ENCODE peak calls at places on chromosomes 16 and 17, in six cellular contexts. M is activated B cell treated with CpG ODN at 0.5 μM for 24 hours, F is uterus, X is adrenal gland, O is BJ, K is GM12865. J is an unnamed sample.

GRCh38 chr17:78862073-78863023 is 21.7 kb upstream of the USP36 start:
- DNase-seq in M (no peak), F (peak), X (peak), O (peak), K (no peak), J (no peak)

GRCh38 chr17:50696365-50696879 is 11.3 kb downstream of the ANKRD40 start:
- DNase-seq in M (no peak), F (no peak), X (no peak), O (no peak), K (peak), J (no peak)

GRCh38 chr17:5769936-5770335 is 185.6 kb upstream of the NLRP1 start:
- DNase-seq in M (no peak), F (no peak), X (no peak), O (no peak), K (no peak), J (no peak)

GRCh38 chr16:16828913-16829398 is 450.0 kb downstream of the NPIPA7 start:
- DNase-seq in M (no peak), F (no peak), X (no peak), O (no peak), K (no peak), J (no peak)

GRCh38 chr17:49890077-49890821 is 42.4 kb upstream of the TAC4 start:
- DNase-seq in M (no peak), F (peak), X (no peak), O (no peak), K (no peak), J (no peak)

GRCh38 chr17:80758793-80759673 is 214.4 kb downstream of the RPTOR start:
- DNase-seq in M (no peak), F (peak), X (no peak), O (no peak), K (no peak), J (peak)

GRCh38 chr17:81733507-81734404 is 21.7 kb downstream of the SLC25A10 start:
- DNase-seq in M (peak), F (peak), X (peak), O (no peak), K (peak), J (peak)

GRCh38 chr17:77836557-77837041 is 121.9 kb upstream of the TNRC6C start:
- DNase-seq in M (no peak), F (no peak), X (no peak), O (no peak), K (no peak), J (no peak)

GRCh38 chr16:70151391-70151790 is 22.2 kb upstream of the CLEC18C start:
- DNase-seq in M (no peak), F (no peak), X (no peak), O (no peak), K (no peak), J (no peak)

GRCh38 chr16:19704321-19705130 is 13.5 kb downstream of the KNOP1 start:
- DNase-seq in M (no peak), F (no peak), X (peak), O (no peak), K (no peak), J (no peak)

GRCh38 chr17:74235040-74235581 is 21.7 kb downstream of the TTYH2 start:
- DNase-seq in M (no peak), F (no peak), X (no peak), O (no peak), K (peak), J (no peak)

GRCh38 chr16:17387226-17387625 is 83.5 kb downstream of the XYLT1 start:
- DNase-seq in M (no peak), F (no peak), X (no peak), O (no peak), K (no peak), J (no peak)

GRCh38 chr17:39981207-39982068 is 831 bp downstream of the PSMD3 start:
- DNase-seq in M (no peak), F (no peak), X (no peak), O (no peak), K (peak), J (no peak)

GRCh38 chr17:16304832-16305231 is 48.4 kb downstream of the CENPV start:
- DNase-seq in M (no peak), F (no peak), X (no peak), O (no peak), K (peak), J (no peak)

GRCh38 chr17:82037113-82037888 is at the start of gene DCXR:
- DNase-seq in M (peak), F (peak), X (peak), O (peak), K (peak), J (peak)

GRCh38 chr16:78128920-78129319 is 29.5 kb downstream of the WWOX start:
- DNase-seq in M (no peak), F (no peak), X (no peak), O (no peak), K (no peak), J (no peak)

GRCh38 chr17:17440938-17441730 is 35.7 kb upstream of the MED9 start:
- DNase-seq in M (no peak), F (no peak), X (no peak), O (no peak), K (no peak), J (no peak)

GRCh38 chr16:30948956-30949654 is at the start of gene ORAI3:
- DNase-seq in M (peak), F (peak), X (peak), O (no peak), K (peak), J (no peak)

GRCh38 chr17:53722407-53722806 is 100.3 kb upstream of the KIF2B start:
- DNase-seq in M (no peak), F (no peak), X (no peak), O (peak), K (no peak), J (no peak)

GRCh38 chr17:3558603-3559269 is 1.1 kb upstream of the TRPV3 start:
- DNase-seq in M (peak), F (no peak), X (no peak), O (no peak), K (peak), J (no peak)

GRCh38 chr16:1299012-1299867 is 10.2 kb upstream of the UBE2I start:
- DNase-seq in M (no peak), F (no peak), X (peak), O (no peak), K (no peak), J (no peak)

GRCh38 chr17:58330544-58330996 is 2.0 kb upstream of the TSPOAP1 start:
- DNase-seq in M (no peak), F (no peak), X (no peak), O (no peak), K (no peak), J (no peak)

GRCh38 chr17:16374129-16374528 is 6.8 kb upstream of the UBB start:
- DNase-seq in M (no peak), F (no peak), X (no peak), O (peak), K (no peak), J (no peak)

GRCh38 chr16:87295259-87295658 is 21.9 kb downstream of the C16orf95 start:
- DNase-seq in M (no peak), F (no peak), X (no peak), O (no peak), K (peak), J (no peak)

GRCh38 chr16:19130852-19131808 is 17.4 kb downstream of the ITPRIPL2 start:
- DNase-seq in M (no peak), F (no peak), X (peak), O (peak), K (peak), J (no peak)

GRCh38 chr16:85425061-85425662 is 188.0 kb upstream of the GSE1 start:
- DNase-seq in M (no peak), F (no peak), X (no peak), O (no peak), K (no peak), J (no peak)

GRCh38 chr16:49890876-49891275 is 35.0 kb upstream of the ZNF423 start:
- DNase-seq in M (no peak), F (no peak), X (no peak), O (no peak), K (peak), J (no peak)

GRCh38 chr16:35565626-35566025 is 2106.2 kb downstream of the TP53TG3F start:
- DNase-seq in M (no peak), F (no peak), X (no peak), O (no peak), K (no peak), J (no peak)

GRCh38 chr17:75539969-75540729 is 14.7 kb downstream of the LLGL2 start:
- DNase-seq in M (no peak), F (no peak), X (no peak), O (no peak), K (no peak), J (no peak)

GRCh38 chr17:67520282-67520906 is 143.3 kb downstream of the PITPNC1 start:
- DNase-seq in M (no peak), F (peak), X (no peak), O (no peak), K (peak), J (no peak)

GRCh38 chr17:73644145-73645049 is at the start of gene SDK2:
- DNase-seq in M (peak), F (no peak), X (no peak), O (no peak), K (no peak), J (no peak)

GRCh38 chr16:57985204-57986121 is 14.5 kb upstream of the CNGB1 start:
- DNase-seq in M (no peak), F (no peak), X (no peak), O (no peak), K (no peak), J (no peak)

GRCh38 chr17:58364270-58364942 is 12.4 kb upstream of the SUPT4H1 start:
- DNase-seq in M (no peak), F (no peak), X (peak), O (no peak), K (no peak), J (no peak)

GRCh38 chr16:19718624-19718965 is 524 bp downstream of the IQCK start:
- DNase-seq in M (no peak), F (no peak), X (peak), O (no peak), K (no peak), J (no peak)

GRCh38 chr17:44932526-44933097 is 15.0 kb downstream of the KIF18B start:
- DNase-seq in M (no peak), F (no peak), X (no peak), O (no peak), K (no peak), J (no peak)

GRCh38 chr17:48412841-48413240 is 17.2 kb downstream of the SKAP1 start:
- DNase-seq in M (no peak), F (no peak), X (no peak), O (no peak), K (no peak), J (no peak)

GRCh38 chr17:47704781-47705180 is 10.8 kb downstream of the TBKBP1 start:
- DNase-seq in M (no peak), F (no peak), X (no peak), O (no peak), K (no peak), J (no peak)

GRCh38 chr16:14525021-14525420 is 105.0 kb downstream of the PARN start:
- DNase-seq in M (no peak), F (no peak), X (no peak), O (no peak), K (no peak), J (no peak)
- TF ChIP-seq CTCF in M (no peak), F (no peak), X (no peak), O (no peak), K (no peak), J (no peak)

GRCh38 chr17:2421315-2422147 is 20.7 kb upstream of the MNT start:
- DNase-seq in M (no peak), F (no peak), X (peak), O (no peak), K (no peak), J (no peak)
- TF ChIP-seq CTCF in M (no peak), F (no peak), X (peak), O (no peak), K (no peak), J (peak)

GRCh38 chr16:88923450-88923849 is 53.6 kb downstream of the CBFA2T3 start:
- DNase-seq in M (no peak), F (no peak), X (no peak), O (no peak), K (no peak), J (no peak)

GRCh38 chr16:88926374-88926990 is 50.5 kb downstream of the CBFA2T3 start:
- DNase-seq in M (no peak), F (no peak), X (peak), O (no peak), K (no peak), J (no peak)

GRCh38 chr16:88923926-88924833 is 52.8 kb downstream of the CBFA2T3 start:
- DNase-seq in M (no peak), F (no peak), X (peak), O (no peak), K (no peak), J (no peak)

GRCh38 chr16:88925540-88925887 is 51.5 kb downstream of the CBFA2T3 start:
- DNase-seq in M (no peak), F (no peak), X (no peak), O (no peak), K (no peak), J (no peak)

GRCh38 chr16:88924834-88925539 is 52.0 kb downstream of the CBFA2T3 start:
- DNase-seq in M (peak), F (peak), X (peak), O (no peak), K (peak), J (no peak)
- TF ChIP-seq CTCF in M (no peak), F (no peak), X (peak), O (peak), K (peak), J (peak)

GRCh38 chr17:7109461-7110322 is 4.9 kb downstream of the ASGR2 start:
- DNase-seq in M (no peak), F (no peak), X (no peak), O (no peak), K (no peak), J (no peak)
- TF ChIP-seq CTCF in M (no peak), F (no peak), X (no peak), O (no peak), K (no peak), J (no peak)

DNA sequence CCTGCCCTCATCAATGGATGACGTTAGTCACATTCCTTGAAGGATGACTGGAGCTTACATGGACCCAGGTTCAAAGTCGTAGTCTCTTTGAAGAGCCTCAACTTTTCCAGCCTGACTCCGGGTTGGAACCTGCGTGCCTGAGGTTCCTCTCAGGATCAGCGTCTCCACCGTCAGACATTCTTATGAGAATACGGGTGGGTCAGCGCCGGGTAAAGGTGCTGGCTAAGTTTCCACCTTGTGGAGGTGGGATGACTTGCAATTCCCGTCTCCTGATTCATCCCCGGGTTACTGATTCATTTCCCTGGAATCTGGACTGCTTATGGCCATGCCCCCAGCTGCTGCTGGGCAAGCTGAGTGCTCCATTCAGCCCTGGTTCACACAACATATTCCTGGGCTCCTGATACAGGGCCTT is 38.9 kb upstream of the CMIP start:
- DNase-seq in M (no peak), F (no peak), X (peak), O (peak), K (no peak), J (no peak)
- TF ChIP-seq CTCF in M (no peak), F (no peak), X (peak), O (peak), K (no peak), J (peak)

GRCh38 chr17:42180922-42181850 is at the start of gene KCNH4:
- DNase-seq in M (peak), F (peak), X (peak), O (no peak), K (peak), J (no peak)
- TF ChIP-seq CTCF in M (no peak), F (no peak), X (peak), O (peak), K (peak), J (peak)

DNA sequence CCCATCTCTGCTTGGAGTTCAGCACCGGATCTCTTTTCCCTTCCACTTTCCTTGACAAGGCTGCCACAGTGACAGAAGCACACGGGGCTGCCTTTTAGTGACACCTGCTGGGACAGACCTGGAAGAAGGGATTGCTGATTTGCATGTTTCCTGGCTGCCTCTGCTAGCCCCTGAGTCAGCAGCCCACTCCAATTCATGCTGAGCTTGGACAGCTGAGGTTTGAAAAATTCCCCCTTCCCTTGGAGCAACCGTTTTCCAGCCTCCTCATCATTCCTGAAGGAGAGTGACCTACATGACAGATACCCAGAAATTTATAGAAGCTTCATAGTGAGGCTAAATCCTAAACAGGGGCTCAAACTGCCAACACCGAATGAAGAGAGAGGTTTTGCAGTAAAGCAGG is 18.8 kb upstream of the RBL2 start:
- DNase-seq in M (no peak), F (no peak), X (no peak), O (no peak), K (no peak), J (no peak)
- TF ChIP-seq CTCF in M (no peak), F (no peak), X (no peak), O (no peak), K (no peak), J (no peak)

DNA sequence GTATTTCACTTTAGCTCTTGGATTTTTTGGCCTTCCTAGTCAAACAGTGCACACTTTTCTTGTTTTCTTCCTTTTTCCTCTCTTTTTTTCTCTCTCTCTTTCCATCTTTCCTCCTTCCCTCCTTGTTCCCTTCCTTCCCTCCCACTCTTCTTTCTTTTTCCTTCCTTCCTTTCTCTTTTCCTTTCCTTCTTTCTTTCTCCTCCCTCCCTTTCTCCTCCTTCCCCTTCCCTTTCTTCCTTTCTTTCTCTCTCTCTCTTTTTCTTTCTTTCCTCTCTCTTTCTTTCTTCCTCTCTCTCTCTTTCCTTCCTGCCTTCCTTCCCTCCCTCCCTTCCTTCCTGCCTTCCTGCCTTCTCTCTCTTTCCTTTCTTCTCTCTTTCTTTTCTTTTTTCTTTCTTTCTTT is 181.6 kb upstream of the ELAC2 start:
- DNase-seq in M (no peak), F (no peak), X (no peak), O (no peak), K (no peak), J (no peak)
- TF ChIP-seq CTCF in M (no peak), F (no peak), X (no peak), O (no peak), K (no peak), J (no peak)

DNA sequence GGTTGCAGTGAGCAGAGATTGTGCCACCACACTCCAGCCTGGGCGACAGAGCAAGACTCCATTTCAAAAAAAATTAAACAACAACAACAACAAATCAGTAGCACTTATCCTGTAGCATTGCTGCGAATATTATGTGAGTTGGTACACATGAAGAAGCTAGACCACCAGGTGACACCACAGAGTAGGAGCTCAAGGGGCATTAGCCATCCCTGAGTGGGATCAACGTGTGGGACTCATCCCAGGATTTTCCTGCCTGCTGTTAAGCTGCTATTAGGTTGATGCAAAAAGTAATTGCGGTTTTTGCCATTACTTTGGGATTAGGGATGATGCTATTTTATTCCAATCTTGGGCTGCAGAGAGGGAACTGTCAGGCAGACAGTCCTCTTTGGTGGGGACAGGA is 47.2 kb downstream of the OTOA start:
- DNase-seq in M (no peak), F (no peak), X (no peak), O (no peak), K (no peak), J (no peak)
- TF ChIP-seq CTCF in M (no peak), F (no peak), X (no peak), O (no peak), K (no peak), J (no peak)

DNA sequence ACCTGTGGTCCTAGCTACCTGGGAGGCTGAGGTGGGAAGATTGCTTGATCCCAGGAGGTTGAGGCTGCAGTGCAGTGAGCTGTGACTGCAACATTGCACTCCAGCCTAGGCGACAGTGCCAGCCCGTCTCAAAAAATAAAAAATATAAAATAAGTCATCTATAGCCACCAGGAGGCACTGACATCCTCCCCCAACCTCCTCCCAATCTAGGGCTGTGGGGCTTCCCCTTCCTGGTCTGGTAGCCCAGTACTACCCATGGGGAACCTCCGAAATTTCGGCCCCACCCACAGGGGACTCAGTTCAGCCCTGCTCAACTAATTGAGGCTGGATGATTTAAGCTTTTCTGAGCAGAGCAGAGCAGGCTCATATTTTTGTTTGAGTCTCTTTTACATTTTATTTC is 3.2 kb downstream of the ZSCAN10 start:
- DNase-seq in M (peak), F (no peak), X (no peak), O (no peak), K (peak), J (no peak)
- TF ChIP-seq CTCF in M (no peak), F (peak), X (peak), O (peak), K (peak), J (peak)

J was measured in type B pancreatic cell.